ENCODE peak calls at places on chromosomes 16 and 17, in five cellular contexts. A, D, Z, Y and P are unnamed samples.

GRCh38 chr16:81601008-81601428 is 156.4 kb downstream of the CMIP start:
- DNase-seq in Y (peak), Z (no peak), D (no peak), A (peak), P (peak)

GRCh38 chr16:31508706-31509523 is 724 bp upstream of the RUSF1 start:
- DNase-seq in D (no peak), A (peak), Y (peak), Z (no peak), P (peak)

GRCh38 chr16:66135838-66136237 is 230.7 kb upstream of the CDH5 start:
- DNase-seq in Y (no peak), Z (no peak), A (no peak), D (no peak), P (no peak)

GRCh38 chr16:89602273-89602951 is 11.0 kb upstream of the DPEP1 start:
- DNase-seq in D (peak), Z (peak), A (peak), Y (peak), P (peak)

GRCh38 chr17:38701504-38702165 is 3.4 kb upstream of the MLLT6 start:
- DNase-seq in A (peak), Z (peak), D (no peak), Y (peak), P (peak)

GRCh38 chr17:53630638-53631037 is 192.1 kb upstream of the KIF2B start:
- DNase-seq in Y (no peak), A (no peak), Z (no peak), D (peak), P (no peak)

GRCh38 chr17:9837551-9838471 is 12.1 kb downstream of the GLP2R start:
- DNase-seq in Y (peak), A (peak), D (no peak), Z (no peak), P (peak)

GRCh38 chr16:16881771-16882170 is 502.8 kb downstream of the NPIPA7 start:
- DNase-seq in D (peak), A (no peak), Z (no peak), Y (no peak), P (no peak)

GRCh38 chr16:1320658-1321240 is 11.3 kb downstream of the UBE2I start:
- DNase-seq in A (no peak), Z (no peak), Y (no peak), D (no peak), P (no peak)

GRCh38 chr17:63929860-63930766 is 2.0 kb downstream of the CD79B start:
- DNase-seq in Z (no peak), A (no peak), Y (no peak), D (no peak), P (peak)

GRCh38 chr17:4900231-4901107 is 1.1 kb downstream of the C17orf107 start:
- DNase-seq in Y (no peak), D (peak), A (no peak), Z (no peak), P (peak)

GRCh38 chr17:45129940-45130639 is 2.2 kb downstream of the PLCD3 start:
- DNase-seq in Z (no peak), Y (peak), A (peak), D (no peak), P (no peak)

GRCh38 chr17:61284174-61284573 is 115.5 kb upstream of the TBX2 start:
- DNase-seq in D (no peak), A (peak), Y (peak), Z (no peak), P (peak)

GRCh38 chr17:15981208-15981607 is 18.3 kb downstream of the ZSWIM7 start:
- DNase-seq in D (no peak), Z (no peak), A (no peak), Y (no peak), P (no peak)

GRCh38 chr17:51397361-51398127 is 137.2 kb downstream of the UTP18 start:
- DNase-seq in D (no peak), Y (peak), A (peak), Z (no peak), P (no peak)

GRCh38 chr16:65689726-65690125 is 567.9 kb upstream of the CDH11 start:
- DNase-seq in Z (no peak), Y (no peak), D (no peak), A (no peak), P (peak)

GRCh38 chr17:43396491-43397060 is 2.2 kb upstream of the ARL4D start:
- DNase-seq in Y (no peak), Z (no peak), A (no peak), D (no peak), P (no peak)

GRCh38 chr16:57892041-57892440 is 78.9 kb downstream of the CNGB1 start:
- DNase-seq in Z (no peak), D (no peak), Y (peak), A (peak), P (peak)

GRCh38 chr16:11586856-11587642 is at the start of gene LITAF:
- DNase-seq in Y (peak), D (peak), Z (peak), A (peak), P (peak)

GRCh38 chr16:57976331-57976796 is 5.4 kb upstream of the CNGB1 start:
- DNase-seq in Y (peak), A (no peak), D (peak), Z (peak), P (peak)

GRCh38 chr17:78957076-78957475 is 22.6 kb downstream of the LGALS3BP start:
- DNase-seq in Z (no peak), A (peak), Y (peak), D (no peak), P (peak)

GRCh38 chr17:78953356-78954350 is 26.1 kb downstream of the LGALS3BP start:
- DNase-seq in Y (peak), A (no peak), D (peak), Z (no peak), P (no peak)

GRCh38 chr17:78952706-78953105 is 27.0 kb downstream of the LGALS3BP start:
- DNase-seq in Y (no peak), Z (no peak), D (no peak), A (no peak), P (no peak)

GRCh38 chr17:78956254-78956653 is 23.5 kb downstream of the LGALS3BP start:
- DNase-seq in D (no peak), A (no peak), Z (no peak), Y (no peak), P (no peak)

GRCh38 chr17:78954684-78955083 is 25.0 kb downstream of the LGALS3BP start:
- DNase-seq in Y (no peak), D (no peak), Z (no peak), A (no peak), P (no peak)
- H3K9ac ChIP-seq in Y (no peak), D (no peak), Z (no peak), A (no peak), P (no peak)

GRCh38 chr17:50137050-50137449 is 7.1 kb upstream of the SAMD14 start:
- DNase-seq in Z (no peak), Y (no peak), D (no peak), A (no peak), P (no peak)

GRCh38 chr17:50141026-50141749 is 9.3 kb downstream of the PPP1R9B start:
- DNase-seq in D (no peak), Z (no peak), A (no peak), Y (no peak), P (no peak)

GRCh38 chr17:50141750-50142119 is 8.7 kb downstream of the PPP1R9B start:
- DNase-seq in Z (no peak), D (no peak), Y (no peak), A (no peak), P (no peak)

GRCh38 chr17:50139185-50139783 is 9.3 kb upstream of the SAMD14 start:
- DNase-seq in D (no peak), Z (no peak), A (no peak), Y (no peak), P (no peak)

GRCh38 chr17:50139950-50140885 is 10.3 kb upstream of the SAMD14 start:
- DNase-seq in A (peak), Y (peak), D (peak), Z (no peak), P (peak)
- H3K27ac ChIP-seq in A (no peak), Y (no peak), D (no peak), Z (no peak), P (peak)

GRCh38 chr17:28750178-28751047 is 6.6 kb downstream of the TRAF4 start:
- DNase-seq in Y (peak), D (peak), A (peak), Z (peak), P (peak)

GRCh38 chr17:28747046-28747691 is 3.4 kb downstream of the TRAF4 start:
- DNase-seq in D (no peak), Z (no peak), A (no peak), Y (no peak), P (no peak)

GRCh38 chr17:28747801-28748750 is 4.3 kb downstream of the TRAF4 start:
- DNase-seq in D (no peak), Z (no peak), A (no peak), Y (no peak), P (no peak)

GRCh38 chr17:28749516-28750177 is 5.8 kb downstream of the TRAF4 start:
- DNase-seq in A (no peak), Y (no peak), Z (no peak), D (no peak), P (no peak)

GRCh38 chr17:28748852-28749515 is 5.2 kb downstream of the TRAF4 start:
- DNase-seq in Z (no peak), D (no peak), A (no peak), Y (no peak), P (no peak)
- H3K9ac ChIP-seq in Z (peak), D (no peak), A (no peak), Y (no peak), P (no peak)

GRCh38 chr17:40485851-40486512 is 15.4 kb downstream of the TNS4 start:
- DNase-seq in D (no peak), Z (no peak), A (peak), Y (peak), P (peak)
- H3K27ac ChIP-seq in D (no peak), Z (no peak), A (peak), Y (peak), P (peak)

GRCh38 chr17:56434610-56435009 is 158.9 kb upstream of the NOG start:
- DNase-seq in A (no peak), D (no peak), Z (no peak), Y (peak), P (no peak)

GRCh38 chr17:56426901-56427300 is 166.6 kb upstream of the NOG start:
- DNase-seq in D (no peak), Z (no peak), A (no peak), Y (no peak), P (no peak)

GRCh38 chr17:56436142-56436541 is 157.4 kb upstream of the NOG start:
- DNase-seq in D (no peak), A (no peak), Z (no peak), Y (no peak), P (no peak)

GRCh38 chr17:56432443-56432842 is 161.1 kb upstream of the NOG start:
- DNase-seq in D (no peak), A (no peak), Z (no peak), Y (no peak), P (no peak)

GRCh38 chr17:56431736-56432135 is 161.8 kb upstream of the NOG start:
- DNase-seq in A (peak), D (peak), Z (no peak), Y (peak), P (no peak)
- H3K9ac ChIP-seq in A (no peak), D (no peak), Z (no peak), Y (no peak), P (no peak)